ENCODE peak calls at places on chromosome 20, in four cellular contexts. L is WERI-Rb-1, Q is body of pancreas, J is right lobe of liver. S is an unnamed sample.

GRCh38 chr20:7744411-7744810 is 195.8 kb downstream of the HAO1 start:
- DNase-seq in J (no peak), L (no peak), Q (no peak), S (no peak)

GRCh38 chr20:24465730-24466129 is 3.7 kb upstream of the SYNDIG1 start:
- DNase-seq in J (no peak), Q (no peak), L (peak; percentile 48), S (no peak)

GRCh38 chr20:43955244-43956191 is 40.9 kb downstream of the TOX2 start:
- DNase-seq in L (no peak), J (no peak), Q (no peak), S (peak; percentile 45)

GRCh38 chr20:44785768-44786167 is 24.6 kb downstream of the RIMS4 start:
- DNase-seq in J (no peak), L (no peak), Q (no peak), S (no peak)

GRCh38 chr20:49540232-49540620 is 27.7 kb downstream of the PTGIS start:
- DNase-seq in Q (no peak), L (no peak), J (no peak), S (no peak)

GRCh38 chr20:24934716-24935115 is 14.4 kb upstream of the CST7 start:
- DNase-seq in J (no peak), L (no peak), Q (no peak), S (no peak)

GRCh38 chr20:37880726-37881591 is 22.0 kb upstream of the VSTM2L start:
- DNase-seq in L (peak; percentile 99), Q (peak; percentile 60), J (peak; percentile 45), S (no peak)

GRCh38 chr20:10798811-10799210 is 125.0 kb upstream of the JAG1 start:
- DNase-seq in L (no peak), J (no peak), Q (peak; percentile 23), S (no peak)

GRCh38 chr20:3888622-3889488 is at the start of gene PANK2:
- DNase-seq in Q (peak; percentile 98), L (peak; percentile 100), J (peak; percentile 99), S (peak; percentile 100)

GRCh38 chr20:42979720-42980119 is 210.0 kb downstream of the PTPRT start:
- DNase-seq in L (no peak), Q (no peak), J (no peak), S (no peak)

GRCh38 chr20:25042531-25043498 is 15.1 kb downstream of the ACSS1 start:
- DNase-seq in L (no peak), Q (peak; percentile 45), J (peak; percentile 59), S (peak; percentile 81)

GRCh38 chr20:38338849-38339520 is 7.3 kb upstream of the LBP start:
- DNase-seq in L (peak; percentile 64), Q (no peak), J (peak; percentile 33), S (no peak)

GRCh38 chr20:24694157-24694726 is 224.8 kb downstream of the SYNDIG1 start:
- DNase-seq in L (no peak), J (no peak), Q (no peak), S (peak; percentile 37)

GRCh38 chr20:10902836-10903410 is 229.1 kb upstream of the JAG1 start:
- DNase-seq in J (no peak), Q (no peak), L (no peak), S (no peak)

GRCh38 chr20:62474585-62475026 is 1.2 kb downstream of the GATA5 start:
- DNase-seq in J (no peak), L (no peak), Q (no peak), S (no peak)

GRCh38 chr20:4366076-4366475 is 350.7 kb upstream of the RNF24 start:
- DNase-seq in Q (no peak), L (no peak), J (no peak), S (no peak)

GRCh38 chr20:53656653-53657288 is 63.1 kb upstream of the ZNF217 start:
- DNase-seq in Q (no peak), L (no peak), J (no peak), S (no peak)

GRCh38 chr20:53077373-53078205 is 105.4 kb downstream of the TSHZ2 start:
- DNase-seq in J (peak; percentile 63), Q (peak; percentile 57), L (no peak), S (no peak)

GRCh38 chr20:63945031-63945658 is 11.1 kb downstream of the UCKL1 start:
- DNase-seq in J (peak; percentile 25), L (no peak), Q (no peak), S (no peak)

GRCh38 chr20:44742304-44743079 is 3.2 kb upstream of the KCNK15 start:
- DNase-seq in J (no peak), Q (no peak), L (peak; percentile 89), S (no peak)

GRCh38 chr20:63112491-63113219 is 103.3 kb downstream of the YTHDF1 start:
- DNase-seq in Q (no peak), L (no peak), J (no peak), S (no peak)

GRCh38 chr20:25859649-25860530 is 163.2 kb upstream of the ZNF337 start:
- DNase-seq in L (peak; percentile 79), J (peak; percentile 85), Q (peak; percentile 86), S (no peak)

GRCh38 chr20:63359164-63359934 is 1.8 kb downstream of the CHRNA4 start:
- DNase-seq in L (no peak), J (no peak), Q (no peak), S (no peak)

DNA sequence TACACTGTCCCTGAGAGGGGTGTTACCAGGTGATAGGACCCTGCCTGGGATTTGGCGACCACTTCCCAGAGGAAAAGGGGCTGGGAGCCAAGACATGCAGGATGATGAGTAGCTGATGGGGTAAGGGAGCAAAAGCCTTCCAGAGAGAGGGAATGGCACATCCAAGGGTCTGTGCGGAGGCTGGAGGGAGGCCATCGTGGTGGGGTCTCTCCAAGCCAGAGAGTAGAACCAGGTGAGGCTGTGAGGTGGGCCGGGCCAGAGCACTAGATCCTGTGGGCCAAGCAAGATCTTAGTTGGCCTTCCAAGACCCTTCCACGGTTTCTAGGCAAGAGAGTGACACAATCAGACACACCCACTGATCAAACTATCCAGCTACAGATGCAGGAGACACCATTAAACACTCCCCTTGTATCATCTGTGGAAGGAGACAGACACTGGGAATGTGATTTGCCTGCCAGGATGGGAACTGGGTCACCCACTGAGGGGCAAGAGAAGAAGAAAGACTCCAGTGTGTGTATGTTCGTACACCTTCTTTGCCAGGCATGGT is 128.9 kb downstream of the BANF2 start:
- DNase-seq in J (no peak), Q (no peak), L (no peak), S (no peak)
- H3K4me3 ChIP-seq in J (no peak overlapping the region), Q (no peak overlapping the region), L (no peak overlapping the region), S (no peak overlapping the region)

DNA sequence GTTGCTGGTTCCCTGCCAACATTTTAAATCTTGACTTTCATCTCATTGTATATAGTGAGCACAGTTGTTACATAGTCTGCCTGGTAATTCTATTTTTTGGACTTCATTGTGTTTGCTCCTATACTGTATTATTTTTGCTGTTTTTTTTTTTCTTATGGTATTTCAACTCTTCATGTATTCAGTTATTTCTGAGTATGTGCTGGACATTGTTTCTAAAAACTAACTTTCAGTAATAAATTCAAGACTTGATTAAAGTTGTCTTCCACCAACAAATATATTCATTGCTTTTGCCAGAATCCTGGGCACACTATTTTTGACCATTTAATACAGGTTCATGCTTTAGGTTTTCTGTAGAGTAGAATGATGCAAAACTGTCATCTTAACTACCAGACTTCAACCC is 698.3 kb downstream of the MAFB start:
- DNase-seq in L (no peak), J (no peak), Q (no peak), S (no peak)
- H3K4me3 ChIP-seq in L (no peak overlapping the region), J (no peak overlapping the region), Q (no peak overlapping the region), S (no peak overlapping the region)

GRCh38 chr20:50635014-50635557 is 56.3 kb downstream of the RIPOR3 start:
- DNase-seq in J (no peak), Q (no peak), L (no peak), S (no peak)
- H3K4me3 ChIP-seq in J (no peak overlapping the region), Q (no peak overlapping the region), L (no peak overlapping the region), S (no peak overlapping the region)

GRCh38 chr20:5973172-5973571 is 22.7 kb downstream of the MCM8 start:
- DNase-seq in J (no peak), L (no peak), Q (no peak), S (no peak)
- H3K4me3 ChIP-seq in J (no peak overlapping the region), L (no peak overlapping the region), Q (no peak overlapping the region), S (no peak overlapping the region)

DNA sequence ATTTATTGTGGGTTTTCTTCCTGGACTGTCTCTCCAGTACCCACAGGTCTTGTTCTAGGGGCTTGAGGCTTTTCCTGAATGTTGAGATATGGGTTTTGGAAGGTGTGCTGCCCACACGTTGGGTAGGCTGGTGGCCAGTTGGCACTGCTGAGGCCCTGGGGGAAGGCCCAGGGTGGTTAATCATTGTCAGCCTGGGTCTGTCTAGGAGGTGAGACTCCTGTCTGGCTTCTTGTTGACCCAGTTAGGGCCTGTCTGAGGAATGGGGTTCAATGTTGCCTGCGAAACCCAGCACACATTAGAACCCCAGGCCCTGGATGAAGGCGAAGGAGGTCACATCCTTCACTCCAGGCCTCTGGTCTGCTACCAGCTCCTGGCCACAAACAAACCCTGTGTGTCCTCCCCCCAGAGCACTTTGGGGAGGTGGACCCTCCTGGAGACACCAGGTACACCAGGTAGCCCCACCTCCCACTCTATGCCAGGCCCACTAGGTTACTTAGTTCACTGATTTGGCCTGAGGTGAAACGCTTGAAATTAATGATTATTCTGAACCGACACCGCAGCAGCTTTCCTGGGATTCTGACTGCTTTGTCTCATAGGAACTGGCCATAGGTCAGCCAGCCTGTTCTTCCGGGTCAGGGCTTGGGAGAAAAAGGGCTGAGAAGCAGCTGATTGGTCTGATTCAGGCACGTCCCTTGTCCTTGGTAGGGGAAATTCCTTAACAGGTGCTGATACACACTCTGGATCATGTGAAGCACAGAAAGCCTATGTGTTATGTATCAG is 15.2 kb downstream of the DNMT3B start:
- DNase-seq in Q (peak; percentile 93), J (peak; percentile 80), L (no peak), S (no peak)
- H3K4me3 ChIP-seq in Q (no peak overlapping the region), J (no peak overlapping the region), L (no peak overlapping the region), S (no peak overlapping the region)